ENCODE peak calls at places on chromosome 4, in eight cellular contexts. One of them, this sample, is unnamed.

GRCh38 chr4:143344774-143345173 is 8.1 kb downstream of the GAB1 start:
- DNase-seq in cardiac muscle cell: peak
- DNase-seq in right cardiac atrium: no peak
- DNase-seq in MG63: no peak
- DNase-seq in effector memory CD8-positive, alpha-beta T cell: no peak
- DNase-seq in GM20000: no peak
- DNase-seq in HCT116: no peak
- DNase-seq in HEK293T: no peak
- DNase-seq in this sample: no peak

GRCh38 chr4:8409271-8410065 is 31.1 kb downstream of the ACOX3 start:
- DNase-seq in effector memory CD8-positive, alpha-beta T cell: peak
- DNase-seq in HCT116: no peak
- DNase-seq in MG63: peak
- DNase-seq in HEK293T: no peak
- DNase-seq in right cardiac atrium: peak
- DNase-seq in cardiac muscle cell: peak
- DNase-seq in GM20000: no peak
- DNase-seq in this sample: no peak

GRCh38 chr4:77454858-77455257 is 150.8 kb upstream of the CXCL13 start:
- DNase-seq in MG63: no peak
- DNase-seq in HCT116: no peak
- DNase-seq in GM20000: no peak
- DNase-seq in right cardiac atrium: no peak
- DNase-seq in HEK293T: no peak
- DNase-seq in effector memory CD8-positive, alpha-beta T cell: no peak
- DNase-seq in cardiac muscle cell: peak
- DNase-seq in this sample: no peak

GRCh38 chr4:156803056-156803455 is 168.5 kb downstream of the PDGFC start:
- DNase-seq in HCT116: no peak
- DNase-seq in MG63: no peak
- DNase-seq in effector memory CD8-positive, alpha-beta T cell: no peak
- DNase-seq in HEK293T: no peak
- DNase-seq in cardiac muscle cell: no peak
- DNase-seq in GM20000: no peak
- DNase-seq in right cardiac atrium: no peak
- DNase-seq in this sample: no peak

GRCh38 chr4:164542431-164542830 is 211.5 kb upstream of the SMIM31 start:
- DNase-seq in HCT116: no peak
- DNase-seq in HEK293T: no peak
- DNase-seq in right cardiac atrium: no peak
- DNase-seq in cardiac muscle cell: no peak
- DNase-seq in MG63: no peak
- DNase-seq in effector memory CD8-positive, alpha-beta T cell: no peak
- DNase-seq in GM20000: no peak
- DNase-seq in this sample: no peak

GRCh38 chr4:184671101-184671500 is 21.6 kb downstream of the PRIMPOL start:
- DNase-seq in HEK293T: no peak
- DNase-seq in MG63: no peak
- DNase-seq in HCT116: no peak
- DNase-seq in cardiac muscle cell: no peak
- DNase-seq in right cardiac atrium: no peak
- DNase-seq in GM20000: no peak
- DNase-seq in effector memory CD8-positive, alpha-beta T cell: no peak
- DNase-seq in this sample: no peak

GRCh38 chr4:7423801-7424552 is 10.8 kb downstream of the PSAPL1 start:
- DNase-seq in effector memory CD8-positive, alpha-beta T cell: no peak
- DNase-seq in GM20000: no peak
- DNase-seq in right cardiac atrium: peak
- DNase-seq in cardiac muscle cell: no peak
- DNase-seq in HCT116: no peak
- DNase-seq in HEK293T: no peak
- DNase-seq in MG63: peak
- DNase-seq in this sample: peak

GRCh38 chr4:95546236-95546635 is 2.5 kb downstream of the UNC5C start:
- DNase-seq in HCT116: no peak
- DNase-seq in right cardiac atrium: no peak
- DNase-seq in HEK293T: no peak
- DNase-seq in MG63: no peak
- DNase-seq in cardiac muscle cell: no peak
- DNase-seq in effector memory CD8-positive, alpha-beta T cell: no peak
- DNase-seq in GM20000: no peak
- DNase-seq in this sample: no peak

GRCh38 chr4:183860726-183861125 is 44.4 kb upstream of the STOX2 start:
- DNase-seq in effector memory CD8-positive, alpha-beta T cell: no peak
- DNase-seq in cardiac muscle cell: no peak
- DNase-seq in GM20000: no peak
- DNase-seq in MG63: no peak
- DNase-seq in right cardiac atrium: no peak
- DNase-seq in HEK293T: no peak
- DNase-seq in HCT116: no peak
- DNase-seq in this sample: no peak

GRCh38 chr4:88009871-88010270 is 2.4 kb downstream of the PKD2 start:
- DNase-seq in MG63: no peak
- DNase-seq in right cardiac atrium: no peak
- DNase-seq in effector memory CD8-positive, alpha-beta T cell: no peak
- DNase-seq in HEK293T: no peak
- DNase-seq in cardiac muscle cell: no peak
- DNase-seq in GM20000: no peak
- DNase-seq in HCT116: no peak
- DNase-seq in this sample: no peak

GRCh38 chr4:74056858-74057562 is 18.5 kb upstream of the CXCL3 start:
- DNase-seq in cardiac muscle cell: peak
- DNase-seq in right cardiac atrium: no peak
- DNase-seq in HCT116: peak
- DNase-seq in HEK293T: no peak
- DNase-seq in GM20000: no peak
- DNase-seq in MG63: no peak
- DNase-seq in effector memory CD8-positive, alpha-beta T cell: no peak
- DNase-seq in this sample: no peak

GRCh38 chr4:132001542-132001941 is 1147.6 kb upstream of the PCDH10 start:
- DNase-seq in MG63: no peak
- DNase-seq in effector memory CD8-positive, alpha-beta T cell: no peak
- DNase-seq in HEK293T: no peak
- DNase-seq in GM20000: no peak
- DNase-seq in cardiac muscle cell: peak
- DNase-seq in right cardiac atrium: no peak
- DNase-seq in HCT116: no peak
- DNase-seq in this sample: no peak

GRCh38 chr4:151429957-151430548 is 21.1 kb downstream of the FHIP1A start:
- DNase-seq in HCT116: no peak
- DNase-seq in effector memory CD8-positive, alpha-beta T cell: no peak
- DNase-seq in cardiac muscle cell: no peak
- DNase-seq in right cardiac atrium: no peak
- DNase-seq in MG63: no peak
- DNase-seq in HEK293T: no peak
- DNase-seq in GM20000: peak
- DNase-seq in this sample: no peak

GRCh38 chr4:38759077-38759789 is 23.6 kb downstream of the TLR10 start:
- DNase-seq in effector memory CD8-positive, alpha-beta T cell: peak
- DNase-seq in HCT116: no peak
- DNase-seq in MG63: no peak
- DNase-seq in right cardiac atrium: peak
- DNase-seq in HEK293T: peak
- DNase-seq in GM20000: peak
- DNase-seq in cardiac muscle cell: peak
- DNase-seq in this sample: peak

GRCh38 chr4:124961138-124961750 is 248.7 kb upstream of the ANKRD50 start:
- DNase-seq in GM20000: no peak
- DNase-seq in MG63: no peak
- DNase-seq in cardiac muscle cell: no peak
- DNase-seq in effector memory CD8-positive, alpha-beta T cell: no peak
- DNase-seq in right cardiac atrium: no peak
- DNase-seq in HCT116: no peak
- DNase-seq in HEK293T: no peak
- DNase-seq in this sample: no peak

GRCh38 chr4:146488495-146489174 is 33.1 kb downstream of the SLC10A7 start:
- DNase-seq in GM20000: no peak
- DNase-seq in cardiac muscle cell: peak
- DNase-seq in right cardiac atrium: no peak
- DNase-seq in HCT116: no peak
- DNase-seq in MG63: no peak
- DNase-seq in effector memory CD8-positive, alpha-beta T cell: peak
- DNase-seq in HEK293T: no peak
- DNase-seq in this sample: no peak

GRCh38 chr4:8324640-8325239 is 55.2 kb downstream of the HTRA3 start:
- DNase-seq in cardiac muscle cell: no peak
- DNase-seq in right cardiac atrium: no peak
- DNase-seq in HCT116: no peak
- DNase-seq in MG63: peak
- DNase-seq in HEK293T: no peak
- DNase-seq in effector memory CD8-positive, alpha-beta T cell: no peak
- DNase-seq in GM20000: no peak
- DNase-seq in this sample: no peak

GRCh38 chr4:113355550-113356371 is 306.3 kb downstream of the ANK2 start:
- DNase-seq in HEK293T: peak
- DNase-seq in cardiac muscle cell: peak
- DNase-seq in right cardiac atrium: peak
- DNase-seq in MG63: peak
- DNase-seq in GM20000: peak
- DNase-seq in HCT116: peak
- DNase-seq in effector memory CD8-positive, alpha-beta T cell: peak
- DNase-seq in this sample: peak

GRCh38 chr4:15024386-15024785 is 22.1 kb downstream of the CPEB2 start:
- DNase-seq in MG63: no peak
- DNase-seq in GM20000: no peak
- DNase-seq in HEK293T: no peak
- DNase-seq in HCT116: no peak
- DNase-seq in effector memory CD8-positive, alpha-beta T cell: no peak
- DNase-seq in right cardiac atrium: no peak
- DNase-seq in cardiac muscle cell: peak
- DNase-seq in this sample: no peak

GRCh38 chr4:78638324-78639172 is 87.0 kb downstream of the ANXA3 start:
- DNase-seq in HEK293T: no peak
- DNase-seq in effector memory CD8-positive, alpha-beta T cell: no peak
- DNase-seq in right cardiac atrium: no peak
- DNase-seq in HCT116: no peak
- DNase-seq in MG63: no peak
- DNase-seq in cardiac muscle cell: no peak
- DNase-seq in GM20000: peak
- DNase-seq in this sample: no peak

GRCh38 chr4:177293208-177294018 is 16.3 kb upstream of the NEIL3 start:
- DNase-seq in HEK293T: no peak
- DNase-seq in effector memory CD8-positive, alpha-beta T cell: no peak
- DNase-seq in HCT116: no peak
- DNase-seq in MG63: no peak
- DNase-seq in right cardiac atrium: no peak
- DNase-seq in GM20000: no peak
- DNase-seq in cardiac muscle cell: no peak
- DNase-seq in this sample: no peak

GRCh38 chr4:12926189-12927066 is 557.7 kb downstream of the RAB28 start:
- DNase-seq in right cardiac atrium: peak
- DNase-seq in cardiac muscle cell: no peak
- DNase-seq in GM20000: no peak
- DNase-seq in HCT116: no peak
- DNase-seq in HEK293T: no peak
- DNase-seq in MG63: no peak
- DNase-seq in effector memory CD8-positive, alpha-beta T cell: no peak
- DNase-seq in this sample: no peak

GRCh38 chr4:20995591-20995990 is 295.3 kb downstream of the PACRGL start:
- DNase-seq in MG63: no peak
- DNase-seq in cardiac muscle cell: no peak
- DNase-seq in HCT116: no peak
- DNase-seq in right cardiac atrium: no peak
- DNase-seq in GM20000: no peak
- DNase-seq in effector memory CD8-positive, alpha-beta T cell: no peak
- DNase-seq in HEK293T: no peak
- DNase-seq in this sample: no peak

GRCh38 chr4:86368433-86368832 is 8.6 kb upstream of the MAPK10 start:
- DNase-seq in effector memory CD8-positive, alpha-beta T cell: no peak
- DNase-seq in right cardiac atrium: no peak
- DNase-seq in GM20000: no peak
- DNase-seq in cardiac muscle cell: no peak
- DNase-seq in HEK293T: no peak
- DNase-seq in HCT116: no peak
- DNase-seq in MG63: no peak
- DNase-seq in this sample: no peak

GRCh38 chr4:25161599-25161960 is 1.3 kb upstream of the SEPSECS start:
- DNase-seq in effector memory CD8-positive, alpha-beta T cell: no peak
- DNase-seq in HCT116: no peak
- DNase-seq in cardiac muscle cell: no peak
- DNase-seq in right cardiac atrium: no peak
- DNase-seq in GM20000: no peak
- DNase-seq in MG63: no peak
- DNase-seq in HEK293T: no peak
- DNase-seq in this sample: no peak

GRCh38 chr4:27009539-27009938 is 148.9 kb downstream of the STIM2 start:
- DNase-seq in HEK293T: no peak
- DNase-seq in GM20000: no peak
- DNase-seq in effector memory CD8-positive, alpha-beta T cell: no peak
- DNase-seq in right cardiac atrium: no peak
- DNase-seq in cardiac muscle cell: no peak
- DNase-seq in MG63: peak
- DNase-seq in HCT116: no peak
- DNase-seq in this sample: no peak

GRCh38 chr4:176883681-176884418 is 91.1 kb upstream of the VEGFC start:
- DNase-seq in cardiac muscle cell: peak
- DNase-seq in MG63: peak
- DNase-seq in GM20000: no peak
- DNase-seq in HCT116: no peak
- DNase-seq in HEK293T: no peak
- DNase-seq in right cardiac atrium: no peak
- DNase-seq in effector memory CD8-positive, alpha-beta T cell: no peak
- DNase-seq in this sample: no peak

GRCh38 chr4:3607690-3608514 is 75.7 kb upstream of the LRPAP1 start:
- DNase-seq in effector memory CD8-positive, alpha-beta T cell: no peak
- DNase-seq in cardiac muscle cell: no peak
- DNase-seq in HEK293T: no peak
- DNase-seq in right cardiac atrium: no peak
- DNase-seq in HCT116: no peak
- DNase-seq in MG63: no peak
- DNase-seq in GM20000: no peak
- DNase-seq in this sample: no peak

GRCh38 chr4:151014521-151015457 is at the start of gene LRBA:
- DNase-seq in cardiac muscle cell: peak
- DNase-seq in effector memory CD8-positive, alpha-beta T cell: peak
- DNase-seq in GM20000: peak
- DNase-seq in right cardiac atrium: peak
- DNase-seq in HEK293T: peak
- DNase-seq in HCT116: peak
- DNase-seq in MG63: peak
- DNase-seq in this sample: peak

GRCh38 chr4:1531683-1532548 is 125.7 kb upstream of the NKX1-1 start:
- DNase-seq in right cardiac atrium: no peak
- DNase-seq in HCT116: no peak
- DNase-seq in GM20000: no peak
- DNase-seq in cardiac muscle cell: no peak
- DNase-seq in HEK293T: no peak
- DNase-seq in effector memory CD8-positive, alpha-beta T cell: no peak
- DNase-seq in MG63: no peak
- DNase-seq in this sample: no peak

This sample was measured in naive thymus-derived CD4-positive, alpha-beta T cell.